ENCODE peak calls at places on chromosomes 6 and 20, in eight cellular contexts. One of them, this sample, is unnamed.

GRCh38 chr20:52033313-52033712 is 158.3 kb downstream of the ZFP64 start:
- DNase-seq in HCT116: no peak
- DNase-seq in transverse colon: no peak
- DNase-seq in spleen: no peak
- DNase-seq in breast epithelium: no peak
- DNase-seq in stomach: no peak
- DNase-seq in HepG2: no peak
- DNase-seq in vagina: no peak
- DNase-seq in this sample: no peak

GRCh38 chr20:25057234-25058050 is 497 bp downstream of the ACSS1 start:
- DNase-seq in HCT116: no peak
- DNase-seq in transverse colon: peak; percentile 85
- DNase-seq in spleen: peak; percentile 94
- DNase-seq in breast epithelium: peak; percentile 59
- DNase-seq in stomach: peak; percentile 86
- DNase-seq in HepG2: no peak
- DNase-seq in vagina: no peak
- DNase-seq in this sample: peak; percentile 69

GRCh38 chr6:1970151-1970561 is 275.2 kb downstream of the GMDS start:
- DNase-seq in HCT116: no peak
- DNase-seq in transverse colon: no peak
- DNase-seq in spleen: no peak
- DNase-seq in breast epithelium: no peak
- DNase-seq in stomach: no peak
- DNase-seq in HepG2: no peak
- DNase-seq in vagina: no peak
- DNase-seq in this sample: no peak

GRCh38 chr6:35972471-35972985 is 51.6 kb upstream of the SRPK1 start:
- DNase-seq in HCT116: no peak
- DNase-seq in transverse colon: no peak
- DNase-seq in spleen: no peak
- DNase-seq in breast epithelium: no peak
- DNase-seq in stomach: no peak
- DNase-seq in HepG2: peak; percentile 72
- DNase-seq in vagina: no peak
- DNase-seq in this sample: no peak

GRCh38 chr6:167547751-167548150 is 222.9 kb downstream of the TTLL2 start:
- DNase-seq in HCT116: no peak
- DNase-seq in transverse colon: no peak
- DNase-seq in spleen: no peak
- DNase-seq in breast epithelium: no peak
- DNase-seq in stomach: no peak
- DNase-seq in HepG2: no peak
- DNase-seq in vagina: no peak
- DNase-seq in this sample: no peak

GRCh38 chr6:143368426-143368825 is 82.1 kb downstream of the ADAT2 start:
- DNase-seq in HCT116: no peak
- DNase-seq in transverse colon: no peak
- DNase-seq in spleen: no peak
- DNase-seq in breast epithelium: no peak
- DNase-seq in stomach: no peak
- DNase-seq in HepG2: no peak
- DNase-seq in vagina: no peak
- DNase-seq in this sample: no peak

GRCh38 chr20:1824177-1824576 is 71.0 kb upstream of the SIRPA start:
- DNase-seq in HCT116: no peak
- DNase-seq in transverse colon: no peak
- DNase-seq in spleen: no peak
- DNase-seq in breast epithelium: no peak
- DNase-seq in stomach: no peak
- DNase-seq in HepG2: no peak
- DNase-seq in vagina: no peak
- DNase-seq in this sample: no peak

GRCh38 chr6:109315331-109316129 is 66.7 kb downstream of the CD164 start:
- DNase-seq in HCT116: no peak
- DNase-seq in transverse colon: no peak
- DNase-seq in spleen: no peak
- DNase-seq in breast epithelium: no peak
- DNase-seq in stomach: peak; percentile 17
- DNase-seq in HepG2: no peak
- DNase-seq in vagina: no peak
- DNase-seq in this sample: no peak

GRCh38 chr20:57426156-57426769 is 35.1 kb downstream of the RBM38 start:
- DNase-seq in HCT116: no peak
- DNase-seq in transverse colon: no peak
- DNase-seq in spleen: peak; percentile 54
- DNase-seq in breast epithelium: no peak
- DNase-seq in stomach: no peak
- DNase-seq in HepG2: no peak
- DNase-seq in vagina: no peak
- DNase-seq in this sample: no peak

GRCh38 chr6:149942461-149942829 is 631 bp downstream of the ULBP2 start:
- DNase-seq in HCT116: no peak
- DNase-seq in transverse colon: no peak
- DNase-seq in spleen: no peak
- DNase-seq in breast epithelium: no peak
- DNase-seq in stomach: no peak
- DNase-seq in HepG2: no peak
- DNase-seq in vagina: peak; percentile 95
- DNase-seq in this sample: no peak

GRCh38 chr20:57672164-57672563 is 37.7 kb downstream of the PMEPA1 start:
- DNase-seq in HCT116: no peak
- DNase-seq in transverse colon: no peak
- DNase-seq in spleen: peak; percentile 85
- DNase-seq in breast epithelium: no peak
- DNase-seq in stomach: no peak
- DNase-seq in HepG2: no peak
- DNase-seq in vagina: no peak
- DNase-seq in this sample: no peak

GRCh38 chr20:48760403-48760889 is 67.4 kb downstream of the PREX1 start:
- DNase-seq in HCT116: no peak
- DNase-seq in transverse colon: peak; percentile 32
- DNase-seq in spleen: peak; percentile 91
- DNase-seq in breast epithelium: no peak
- DNase-seq in stomach: peak; percentile 34
- DNase-seq in HepG2: no peak
- DNase-seq in vagina: no peak
- DNase-seq in this sample: no peak

GRCh38 chr20:48411265-48411664 is 416.5 kb downstream of the PREX1 start:
- DNase-seq in HCT116: no peak
- DNase-seq in transverse colon: no peak
- DNase-seq in spleen: no peak
- DNase-seq in breast epithelium: no peak
- DNase-seq in stomach: no peak
- DNase-seq in HepG2: no peak
- DNase-seq in vagina: no peak
- DNase-seq in this sample: no peak

GRCh38 chr6:90328004-90328403 is 31.4 kb upstream of the BACH2 start:
- DNase-seq in HCT116: no peak
- DNase-seq in transverse colon: no peak
- DNase-seq in spleen: no peak
- DNase-seq in breast epithelium: no peak
- DNase-seq in stomach: no peak
- DNase-seq in HepG2: no peak
- DNase-seq in vagina: no peak
- DNase-seq in this sample: no peak

GRCh38 chr6:41932378-41932777 is 9.2 kb downstream of the CCND3 start:
- DNase-seq in HCT116: no peak
- DNase-seq in transverse colon: no peak
- DNase-seq in spleen: no peak
- DNase-seq in breast epithelium: no peak
- DNase-seq in stomach: no peak
- DNase-seq in HepG2: no peak
- DNase-seq in vagina: no peak
- DNase-seq in this sample: no peak

GRCh38 chr6:41936073-41936837 is 5.4 kb downstream of the CCND3 start:
- DNase-seq in HCT116: peak; percentile 53
- DNase-seq in transverse colon: peak; percentile 64
- DNase-seq in spleen: peak; percentile 86
- DNase-seq in breast epithelium: peak; percentile 65
- DNase-seq in stomach: peak; percentile 62
- DNase-seq in HepG2: peak; percentile 87
- DNase-seq in vagina: no peak
- DNase-seq in this sample: peak; percentile 77

GRCh38 chr6:41935685-41936072 is 5.9 kb downstream of the CCND3 start:
- DNase-seq in HCT116: no peak
- DNase-seq in transverse colon: no peak
- DNase-seq in spleen: no peak
- DNase-seq in breast epithelium: no peak
- DNase-seq in stomach: no peak
- DNase-seq in HepG2: no peak
- DNase-seq in vagina: no peak
- DNase-seq in this sample: no peak

GRCh38 chr6:41935190-41935569 is 6.4 kb downstream of the CCND3 start:
- DNase-seq in HCT116: no peak
- DNase-seq in transverse colon: no peak
- DNase-seq in spleen: no peak
- DNase-seq in breast epithelium: no peak
- DNase-seq in stomach: no peak
- DNase-seq in HepG2: no peak
- DNase-seq in vagina: no peak
- DNase-seq in this sample: no peak

GRCh38 chr6:41934278-41935189 is 7.1 kb downstream of the CCND3 start:
- DNase-seq in HCT116: no peak
- DNase-seq in transverse colon: no peak
- DNase-seq in spleen: no peak
- DNase-seq in breast epithelium: no peak
- DNase-seq in stomach: no peak
- DNase-seq in HepG2: no peak
- DNase-seq in vagina: no peak
- DNase-seq in this sample: no peak
- H3K36me3 ChIP-seq in HCT116: peaks cover 38% of the 10 kb centered on the region
- H3K36me3 ChIP-seq in transverse colon: peaks cover 36% of the 10 kb centered on the region
- H3K36me3 ChIP-seq in spleen: peaks cover 100% of the 10 kb centered on the region
- H3K36me3 ChIP-seq in breast epithelium: peaks cover 9% of the 10 kb centered on the region
- H3K36me3 ChIP-seq in stomach: peaks cover 82% of the 10 kb centered on the region
- H3K36me3 ChIP-seq in HepG2: peaks cover 38% of the 10 kb centered on the region
- H3K36me3 ChIP-seq in vagina: no peaks in the 10 kb centered on the region
- H3K36me3 ChIP-seq in this sample: peaks cover 14% of the 10 kb centered on the region

GRCh38 chr6:20534906-20535305 is 649 bp downstream of the CDKAL1 start:
- DNase-seq in HCT116: no peak
- DNase-seq in transverse colon: no peak
- DNase-seq in spleen: no peak
- DNase-seq in breast epithelium: no peak
- DNase-seq in stomach: no peak
- DNase-seq in HepG2: no peak
- DNase-seq in vagina: no peak
- DNase-seq in this sample: no peak
- TF ChIP-seq POLR2A in HCT116: no peak
- TF ChIP-seq POLR2A in transverse colon: no peak
- TF ChIP-seq POLR2A in spleen: no peak
- TF ChIP-seq POLR2A in breast epithelium: no peak
- TF ChIP-seq POLR2A in stomach: no peak
- TF ChIP-seq POLR2A in HepG2: no peak
- TF ChIP-seq POLR2A in vagina: no peak
- TF ChIP-seq POLR2A in this sample: no peak

GRCh38 chr6:33770833-33771341 is 18.0 kb downstream of the LEMD2 start:
- DNase-seq in HCT116: no peak
- DNase-seq in transverse colon: no peak
- DNase-seq in spleen: no peak
- DNase-seq in breast epithelium: no peak
- DNase-seq in stomach: no peak
- DNase-seq in HepG2: no peak
- DNase-seq in vagina: no peak
- DNase-seq in this sample: no peak

GRCh38 chr6:33771342-33772113 is 17.4 kb downstream of the LEMD2 start:
- DNase-seq in HCT116: peak; percentile 19
- DNase-seq in transverse colon: peak; percentile 69
- DNase-seq in spleen: peak; percentile 92
- DNase-seq in breast epithelium: no peak
- DNase-seq in stomach: peak; percentile 77
- DNase-seq in HepG2: no peak
- DNase-seq in vagina: no peak
- DNase-seq in this sample: peak; percentile 74

GRCh38 chr6:33768644-33769120 is 20.2 kb downstream of the LEMD2 start:
- DNase-seq in HCT116: peak; percentile 48
- DNase-seq in transverse colon: peak; percentile 87
- DNase-seq in spleen: peak; percentile 91
- DNase-seq in breast epithelium: peak; percentile 83
- DNase-seq in stomach: peak; percentile 91
- DNase-seq in HepG2: peak; percentile 64
- DNase-seq in vagina: no peak
- DNase-seq in this sample: peak; percentile 79

GRCh38 chr6:33769248-33769821 is 19.6 kb downstream of the LEMD2 start:
- DNase-seq in HCT116: no peak
- DNase-seq in transverse colon: no peak
- DNase-seq in spleen: no peak
- DNase-seq in breast epithelium: no peak
- DNase-seq in stomach: no peak
- DNase-seq in HepG2: no peak
- DNase-seq in vagina: no peak
- DNase-seq in this sample: no peak

GRCh38 chr6:33770116-33770832 is 18.7 kb downstream of the LEMD2 start:
- DNase-seq in HCT116: no peak
- DNase-seq in transverse colon: no peak
- DNase-seq in spleen: no peak
- DNase-seq in breast epithelium: no peak
- DNase-seq in stomach: no peak
- DNase-seq in HepG2: no peak
- DNase-seq in vagina: no peak
- DNase-seq in this sample: peak; percentile 39
- TF ChIP-seq POLR2AphosphoS5 in HCT116: no peak
- TF ChIP-seq POLR2AphosphoS5 in transverse colon: no peak
- TF ChIP-seq POLR2AphosphoS5 in spleen: peak; percentile 50
- TF ChIP-seq POLR2AphosphoS5 in breast epithelium: no peak
- TF ChIP-seq POLR2AphosphoS5 in stomach: no peak
- TF ChIP-seq POLR2AphosphoS5 in HepG2: no peak
- TF ChIP-seq POLR2AphosphoS5 in vagina: no peak
- TF ChIP-seq POLR2AphosphoS5 in this sample: peak; percentile 20

GRCh38 chr6:68169922-68170321 is 465.2 kb upstream of the ADGRB3 start:
- DNase-seq in HCT116: no peak
- DNase-seq in transverse colon: no peak
- DNase-seq in spleen: no peak
- DNase-seq in breast epithelium: no peak
- DNase-seq in stomach: no peak
- DNase-seq in HepG2: no peak
- DNase-seq in vagina: no peak
- DNase-seq in this sample: no peak

DNA sequence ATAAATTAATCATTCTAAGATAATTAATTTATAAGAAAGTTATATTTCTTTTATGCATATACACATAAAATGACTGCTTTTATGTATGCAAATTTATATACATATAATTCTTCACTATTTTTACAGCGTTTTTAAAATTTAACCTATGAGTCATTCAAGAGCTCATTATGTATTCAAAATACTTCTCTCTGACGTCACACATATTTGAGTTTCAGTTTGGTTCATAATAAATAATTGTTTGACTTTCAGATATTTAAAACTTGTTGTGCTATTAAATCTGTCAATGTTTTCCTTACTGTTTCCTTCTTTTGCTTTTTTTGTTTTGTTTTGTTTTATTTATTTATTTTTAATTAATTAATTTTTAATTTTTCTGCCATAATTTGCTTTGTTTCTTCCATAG is 467.5 kb upstream of the ADGRB3 start:
- DNase-seq in HCT116: no peak
- DNase-seq in transverse colon: no peak
- DNase-seq in spleen: no peak
- DNase-seq in breast epithelium: no peak
- DNase-seq in stomach: no peak
- DNase-seq in HepG2: no peak
- DNase-seq in vagina: no peak
- DNase-seq in this sample: no peak
- H3K36me3 ChIP-seq in HCT116: no peaks in the 10 kb centered on the region
- H3K36me3 ChIP-seq in transverse colon: no peaks in the 10 kb centered on the region
- H3K36me3 ChIP-seq in spleen: no peaks in the 10 kb centered on the region
- H3K36me3 ChIP-seq in breast epithelium: no peaks in the 10 kb centered on the region
- H3K36me3 ChIP-seq in stomach: no peaks in the 10 kb centered on the region
- H3K36me3 ChIP-seq in HepG2: no peaks in the 10 kb centered on the region
- H3K36me3 ChIP-seq in vagina: no peaks in the 10 kb centered on the region
- H3K36me3 ChIP-seq in this sample: no peaks in the 10 kb centered on the region

This sample was measured in prostate gland.